ENCODE peak calls at places on chromosomes 11 and 22, in four cellular contexts. One of them, this sample, is unnamed.

GRCh38 chr11:132024587-132025295 is 654.3 kb downstream of the NTM start:
- DNase-seq in T follicular helper cell: no peak
- DNase-seq in lower lobe of right lung: no peak
- DNase-seq in nucleus accumbens: no peak
- DNase-seq in this sample: no peak

GRCh38 chr22:31929126-31929928 is 15.0 kb upstream of the YWHAH start:
- DNase-seq in lower lobe of right lung: no peak
- DNase-seq in nucleus accumbens: peak
- DNase-seq in T follicular helper cell: no peak
- DNase-seq in this sample: no peak

GRCh38 chr11:128157423-128158298 is 429.7 kb downstream of the ETS1 start:
- DNase-seq in nucleus accumbens: no peak
- DNase-seq in T follicular helper cell: peak
- DNase-seq in lower lobe of right lung: no peak
- DNase-seq in this sample: peak

GRCh38 chr11:112617977-112618829 is 343.0 kb upstream of the NCAM1 start:
- DNase-seq in T follicular helper cell: no peak
- DNase-seq in nucleus accumbens: no peak
- DNase-seq in lower lobe of right lung: no peak
- DNase-seq in this sample: no peak

GRCh38 chr22:45551310-45552016 is 48.8 kb downstream of the FBLN1 start:
- DNase-seq in T follicular helper cell: no peak
- DNase-seq in lower lobe of right lung: no peak
- DNase-seq in nucleus accumbens: no peak
- DNase-seq in this sample: no peak

GRCh38 chr11:86459682-86460460 is 85.2 kb downstream of the CCDC81 start:
- DNase-seq in nucleus accumbens: no peak
- DNase-seq in T follicular helper cell: no peak
- DNase-seq in lower lobe of right lung: peak
- DNase-seq in this sample: peak

GRCh38 chr11:19789245-19789644 is 76.6 kb downstream of the NAV2 start:
- DNase-seq in nucleus accumbens: no peak
- DNase-seq in lower lobe of right lung: no peak
- DNase-seq in T follicular helper cell: no peak
- DNase-seq in this sample: no peak

GRCh38 chr11:72965672-72966071 is 151.5 kb downstream of the ATG16L2 start:
- DNase-seq in lower lobe of right lung: no peak
- DNase-seq in nucleus accumbens: no peak
- DNase-seq in T follicular helper cell: no peak
- DNase-seq in this sample: no peak

GRCh38 chr11:85182437-85183109 is 444.6 kb downstream of the DLG2 start:
- DNase-seq in lower lobe of right lung: no peak
- DNase-seq in nucleus accumbens: peak
- DNase-seq in T follicular helper cell: no peak
- DNase-seq in this sample: peak

GRCh38 chr11:11265994-11266606 is 87.0 kb downstream of the CSNK2A3 start:
- DNase-seq in T follicular helper cell: peak
- DNase-seq in nucleus accumbens: no peak
- DNase-seq in lower lobe of right lung: peak
- DNase-seq in this sample: peak

GRCh38 chr22:37843746-37844089 is 416 bp downstream of the ANKRD54 start:
- DNase-seq in T follicular helper cell: peak
- DNase-seq in nucleus accumbens: no peak
- DNase-seq in lower lobe of right lung: no peak
- DNase-seq in this sample: peak

GRCh38 chr11:96263361-96263763 is 79.6 kb downstream of the MAML2 start:
- DNase-seq in nucleus accumbens: no peak
- DNase-seq in T follicular helper cell: no peak
- DNase-seq in lower lobe of right lung: no peak
- DNase-seq in this sample: no peak

GRCh38 chr11:44731685-44732411 is 5.1 kb downstream of the TSPAN18 start:
- DNase-seq in lower lobe of right lung: no peak
- DNase-seq in T follicular helper cell: no peak
- DNase-seq in nucleus accumbens: no peak
- DNase-seq in this sample: no peak

GRCh38 chr11:66745356-66746235 is 16.6 kb upstream of the SPTBN2 start:
- DNase-seq in nucleus accumbens: no peak
- DNase-seq in T follicular helper cell: peak
- DNase-seq in lower lobe of right lung: peak
- DNase-seq in this sample: peak

GRCh38 chr11:22342599-22343138 is 4.5 kb downstream of the SLC17A6 start:
- DNase-seq in nucleus accumbens: no peak
- DNase-seq in T follicular helper cell: no peak
- DNase-seq in lower lobe of right lung: no peak
- DNase-seq in this sample: no peak

GRCh38 chr11:68138256-68138655 is 17.1 kb upstream of the CHKA start:
- DNase-seq in lower lobe of right lung: no peak
- DNase-seq in T follicular helper cell: no peak
- DNase-seq in nucleus accumbens: no peak
- DNase-seq in this sample: no peak

GRCh38 chr11:125329786-125330185 is 165.2 kb downstream of the PKNOX2 start:
- DNase-seq in nucleus accumbens: no peak
- DNase-seq in T follicular helper cell: no peak
- DNase-seq in lower lobe of right lung: no peak
- DNase-seq in this sample: no peak

GRCh38 chr11:85913486-85913885 is 58.3 kb downstream of the CCDC83 start:
- DNase-seq in lower lobe of right lung: no peak
- DNase-seq in T follicular helper cell: no peak
- DNase-seq in nucleus accumbens: no peak
- DNase-seq in this sample: no peak

GRCh38 chr11:45754261-45754709 is 50.7 kb upstream of the SLC35C1 start:
- DNase-seq in lower lobe of right lung: peak
- DNase-seq in T follicular helper cell: no peak
- DNase-seq in nucleus accumbens: no peak
- DNase-seq in this sample: no peak

GRCh38 chr22:50573491-50574382 is 4.5 kb downstream of the CPT1B start:
- DNase-seq in lower lobe of right lung: peak
- DNase-seq in T follicular helper cell: no peak
- DNase-seq in nucleus accumbens: no peak
- DNase-seq in this sample: no peak

GRCh38 chr11:17601206-17602075 is 54.4 kb downstream of the OTOG start:
- DNase-seq in nucleus accumbens: no peak
- DNase-seq in T follicular helper cell: no peak
- DNase-seq in lower lobe of right lung: no peak
- DNase-seq in this sample: peak

GRCh38 chr11:23313001-23313400 is 452.7 kb upstream of the CCDC179 start:
- DNase-seq in T follicular helper cell: no peak
- DNase-seq in nucleus accumbens: no peak
- DNase-seq in lower lobe of right lung: no peak
- DNase-seq in this sample: no peak

GRCh38 chr11:96748639-96749370 is 359.0 kb downstream of the JRKL start:
- DNase-seq in nucleus accumbens: no peak
- DNase-seq in lower lobe of right lung: no peak
- DNase-seq in T follicular helper cell: no peak
- DNase-seq in this sample: no peak

GRCh38 chr11:72084960-72085359 is 4.3 kb downstream of the LRRC51 start:
- DNase-seq in lower lobe of right lung: no peak
- DNase-seq in nucleus accumbens: no peak
- DNase-seq in T follicular helper cell: no peak
- DNase-seq in this sample: no peak

GRCh38 chr11:119166368-119167076 is 2.0 kb upstream of the NLRX1 start:
- DNase-seq in lower lobe of right lung: peak
- DNase-seq in T follicular helper cell: no peak
- DNase-seq in nucleus accumbens: no peak
- DNase-seq in this sample: peak

GRCh38 chr11:132028380-132029240 is 658.2 kb downstream of the NTM start:
- DNase-seq in T follicular helper cell: no peak
- DNase-seq in nucleus accumbens: no peak
- DNase-seq in lower lobe of right lung: no peak
- DNase-seq in this sample: peak

GRCh38 chr11:73359930-73360742 is 16.1 kb upstream of the RELT start:
- DNase-seq in nucleus accumbens: no peak
- DNase-seq in lower lobe of right lung: no peak
- DNase-seq in T follicular helper cell: no peak
- DNase-seq in this sample: peak

GRCh38 chr11:33737362-33737821 is 1.2 kb upstream of the CD59 start:
- DNase-seq in nucleus accumbens: no peak
- DNase-seq in T follicular helper cell: no peak
- DNase-seq in lower lobe of right lung: no peak
- DNase-seq in this sample: no peak

GRCh38 chr11:16923987-16924386 is 90.2 kb downstream of the PLEKHA7 start:
- DNase-seq in T follicular helper cell: no peak
- DNase-seq in lower lobe of right lung: no peak
- DNase-seq in nucleus accumbens: no peak
- DNase-seq in this sample: peak

GRCh38 chr11:32173435-32173834 is 82.6 kb downstream of the RCN1 start:
- DNase-seq in T follicular helper cell: no peak
- DNase-seq in lower lobe of right lung: peak
- DNase-seq in nucleus accumbens: peak
- DNase-seq in this sample: peak